ENCODE peak calls at places on chromosome 17, in ten cellular contexts. O is IMR-90; V is CD4-positive, CD25-positive, alpha-beta regulatory T cell; I is PC-3; C is transverse colon; H is body of pancreas; F is CD8-positive, alpha-beta memory T cell; X is colonic mucosa; P is effector memory CD4-positive, alpha-beta T cell; W is A549. E is an unnamed sample.

GRCh38 chr17:3944485-3945388 is 19.5 kb downstream of the ATP2A3 start:
- DNase-seq in F (peak; percentile 42), I (no peak), C (peak; percentile 37), O (peak; percentile 26), W (peak; percentile 36), X (peak; percentile 37), P (peak; percentile 12), V (no peak), H (no peak), E (peak; percentile 98)

GRCh38 chr17:68356520-68356919 is 65.2 kb downstream of the ARSG start:
- DNase-seq in X (peak; percentile 23), I (no peak), F (peak; percentile 48), V (peak; percentile 90), P (peak; percentile 59), H (peak; percentile 38), W (no peak), O (no peak), C (peak; percentile 37), E (no peak)

GRCh38 chr17:47719411-47720152 is 13.5 kb upstream of the TBX21 start:
- DNase-seq in O (peak; percentile 72), F (no peak), C (no peak), H (no peak), X (no peak), V (peak; percentile 68), W (no peak), I (peak; percentile 92), P (no peak), E (peak; percentile 98)

GRCh38 chr17:14744716-14745115 is 443.8 kb downstream of the HS3ST3B1 start:
- DNase-seq in I (peak; percentile 48), C (no peak), W (no peak), V (no peak), P (no peak), H (no peak), O (peak; percentile 40), F (no peak), X (no peak), E (peak; percentile 82)

GRCh38 chr17:76772842-76773521 is 35.1 kb downstream of the MFSD11 start:
- DNase-seq in H (no peak), C (no peak), V (peak; percentile 89), X (no peak), F (peak; percentile 39), W (peak; percentile 55), I (peak; percentile 85), P (peak; percentile 72), O (peak; percentile 70), E (peak; percentile 83)

GRCh38 chr17:13244511-13244910 is 226.7 kb upstream of the ELAC2 start:
- DNase-seq in O (no peak), V (no peak), F (no peak), W (no peak), X (no peak), I (no peak), C (no peak), P (no peak), H (no peak), E (no peak)

GRCh38 chr17:64638552-64639198 is 23.4 kb downstream of the SMURF2 start:
- DNase-seq in P (no peak), X (no peak), F (no peak), I (no peak), W (no peak), H (no peak), C (no peak), V (no peak), O (peak; percentile 41), E (no peak)

GRCh38 chr17:47423406-47424295 is 99.9 kb downstream of the EFCAB13 start:
- DNase-seq in C (peak; percentile 58), F (no peak), X (peak; percentile 55), P (no peak), W (peak; percentile 34), H (peak; percentile 28), O (no peak), I (peak; percentile 48), V (peak; percentile 10), E (peak; percentile 85)

DNA sequence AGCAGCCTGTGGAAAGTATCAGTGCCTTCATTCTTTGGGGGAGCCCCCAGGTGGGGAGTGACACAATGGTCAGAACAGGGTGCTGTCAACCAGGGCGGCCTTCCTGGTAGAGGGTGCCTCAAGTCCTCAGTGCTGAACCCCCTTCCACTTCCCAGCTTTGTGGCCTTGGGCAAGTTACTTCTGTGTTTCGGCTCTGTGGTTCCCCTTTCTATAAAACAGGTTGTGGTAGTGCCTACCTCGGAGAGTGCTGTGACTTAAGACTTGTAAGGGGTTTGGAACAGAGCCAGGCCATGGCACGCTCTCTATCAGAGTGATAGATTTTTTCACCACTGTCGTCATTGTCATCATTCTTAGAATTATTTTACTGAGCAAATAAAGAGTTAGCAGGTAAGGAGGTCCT is 141.1 kb downstream of the CCDC182 start:
- DNase-seq in F (peak; percentile 54), H (peak; percentile 67), O (no peak), X (no peak), C (peak; percentile 65), V (peak; percentile 95), W (no peak), P (peak; percentile 44), I (no peak), E (no peak)
- H3K4me1 ChIP-seq in F (peaks cover 89% of the 10 kb centered on the region), H (peaks cover 52% of the 10 kb centered on the region), O (peaks cover 17% of the 10 kb centered on the region), X (peaks cover 29% of the 10 kb centered on the region), C (peaks cover 36% of the 10 kb centered on the region), V (peaks cover 77% of the 10 kb centered on the region), W (peaks cover 20% of the 10 kb centered on the region), P (peaks cover 71% of the 10 kb centered on the region), I (peaks cover 15% of the 10 kb centered on the region), E (no peaks in the 10 kb centered on the region)

GRCh38 chr17:7249830-7250229 is 1.7 kb downstream of the CTDNEP1 start:
- DNase-seq in F (no peak), O (no peak), H (no peak), X (no peak), W (no peak), I (no peak), V (no peak), C (no peak), P (no peak), E (no peak)

GRCh38 chr17:7248811-7249210 is 2.7 kb downstream of the CTDNEP1 start:
- DNase-seq in C (no peak), I (no peak), P (no peak), V (no peak), X (no peak), O (no peak), H (no peak), F (no peak), W (no peak), E (no peak)

GRCh38 chr17:7251330-7252175 is at the start of gene CTDNEP1:
- DNase-seq in C (peak; percentile 99), W (peak; percentile 100), I (peak; percentile 98), O (peak; percentile 100), X (peak; percentile 100), V (peak; percentile 99), P (peak; percentile 97), H (peak; percentile 99), F (peak; percentile 98), E (peak; percentile 99)

GRCh38 chr17:7250655-7251329 is 742 bp downstream of the CTDNEP1 start:
- DNase-seq in H (no peak), V (no peak), X (peak; percentile 44), C (peak; percentile 29), F (peak; percentile 10), P (no peak), I (no peak), O (no peak), W (no peak), E (no peak)

GRCh38 chr17:7249219-7249618 is 2.3 kb downstream of the CTDNEP1 start:
- DNase-seq in H (no peak), W (no peak), F (no peak), I (no peak), V (no peak), C (no peak), O (no peak), P (no peak), X (no peak), E (no peak)
- H3K4me3 ChIP-seq in H (no peak overlapping the region), W (no peak overlapping the region), F (no peak overlapping the region), I (peak overlapping the region; percentile 92), V (no peak overlapping the region), C (no peak overlapping the region), O (no peak overlapping the region), P (no peak overlapping the region), X (no peak overlapping the region), E (peak overlapping the region; percentile 0)

DNA sequence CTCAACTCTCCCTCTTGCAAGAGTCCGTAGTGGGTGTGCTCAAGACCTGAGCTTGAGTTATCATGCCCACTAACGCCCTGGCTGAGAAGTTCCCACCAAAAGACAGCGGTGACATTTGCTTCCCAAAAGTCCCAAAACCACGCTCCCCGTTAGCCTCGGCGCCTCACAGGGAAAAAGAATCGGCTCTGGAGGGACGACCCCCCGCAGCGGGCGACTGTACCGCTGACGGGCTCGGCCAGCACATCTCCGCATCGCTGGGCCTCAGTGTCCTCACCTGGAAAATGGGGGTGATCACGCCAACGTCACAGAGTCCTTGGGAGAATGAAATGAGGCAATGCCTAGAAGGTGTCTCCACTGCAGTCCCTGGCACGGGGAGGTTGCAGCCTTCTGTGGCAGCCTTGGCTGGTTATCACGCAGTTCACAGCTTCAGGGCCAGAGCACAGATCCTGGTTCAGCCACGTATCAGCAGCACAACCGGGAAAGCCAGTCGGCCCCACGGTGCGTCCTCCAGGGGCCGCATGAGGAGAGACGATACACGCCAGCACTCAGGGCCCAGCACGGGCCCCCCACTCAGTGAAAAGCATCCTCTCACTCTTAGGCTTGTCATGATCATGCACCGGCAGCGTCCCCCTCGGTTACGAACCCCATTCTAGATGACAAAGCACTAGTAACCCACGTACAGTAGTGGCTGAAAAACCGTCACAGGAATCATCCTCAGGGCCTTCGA is 32.9 kb downstream of the NXN start:
- DNase-seq in V (no peak), I (no peak), X (no peak), F (no peak), P (no peak), C (no peak), W (no peak), O (no peak), H (no peak), E (no peak)
- H3K27ac ChIP-seq in V (no peak overlapping the region), I (no peak overlapping the region), X (no peak overlapping the region), F (no peak overlapping the region), P (no peak overlapping the region), C (no peak overlapping the region), W (no peak overlapping the region), O (no peak overlapping the region), H (no peak overlapping the region), E (no peak overlapping the region)

GRCh38 chr17:39763046-39763800 is 25.5 kb downstream of the GRB7 start:
- DNase-seq in V (no peak), H (no peak), F (no peak), O (peak; percentile 35), W (no peak), C (no peak), X (no peak), I (peak; percentile 22), P (no peak), E (no peak)

GRCh38 chr17:39759204-39759603 is 21.5 kb downstream of the GRB7 start:
- DNase-seq in H (no peak), I (no peak), C (no peak), F (no peak), O (no peak), W (no peak), X (no peak), V (no peak), P (no peak), E (no peak)

GRCh38 chr17:39757931-39758873 is 20.5 kb downstream of the GRB7 start:
- DNase-seq in H (no peak), W (no peak), F (peak; percentile 42), I (no peak), V (peak; percentile 54), O (no peak), P (peak; percentile 63), X (no peak), C (peak; percentile 26), E (peak; percentile 71)

GRCh38 chr17:39765159-39765558 is 27.4 kb downstream of the GRB7 start:
- DNase-seq in F (no peak), V (no peak), I (no peak), P (no peak), O (no peak), W (no peak), C (no peak), H (no peak), X (no peak), E (no peak)

DNA sequence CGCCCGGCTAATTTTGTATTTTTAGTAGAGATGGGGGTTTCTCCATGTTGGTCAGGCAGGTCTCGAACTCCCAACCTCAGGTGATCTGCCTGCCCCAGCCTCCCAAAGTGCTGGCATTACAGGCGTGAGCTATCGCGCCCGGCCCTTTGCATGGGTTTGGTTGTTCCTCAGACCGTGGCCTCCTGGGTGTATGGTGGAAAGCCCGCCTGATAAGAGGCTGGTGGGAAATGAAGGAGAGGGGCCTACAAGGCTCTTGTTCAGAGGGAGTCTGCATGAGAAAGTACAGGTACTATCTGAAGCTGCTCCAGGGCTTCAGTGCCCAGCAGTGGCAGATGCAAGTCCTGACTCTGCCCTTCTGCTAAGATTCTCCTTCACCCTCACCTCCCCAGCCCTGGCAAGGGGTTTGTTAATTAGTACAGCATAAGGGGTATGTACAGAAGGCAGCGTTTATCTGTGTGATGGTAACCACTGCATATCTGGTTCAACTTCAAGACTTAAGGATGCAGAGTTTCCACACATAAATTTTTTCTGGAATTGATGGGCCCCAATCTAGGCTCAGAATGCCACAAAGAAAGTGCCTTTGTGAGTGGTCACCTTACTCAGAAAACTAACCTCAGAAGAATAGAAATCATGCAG is 24.2 kb downstream of the GRB7 start:
- DNase-seq in W (no peak), H (no peak), O (no peak), C (no peak), X (no peak), P (no peak), V (no peak), I (no peak), F (no peak), E (no peak)
- H3K4me1 ChIP-seq in W (no peaks in the 10 kb centered on the region), H (no peaks in the 10 kb centered on the region), O (no peaks in the 10 kb centered on the region), C (no peaks in the 10 kb centered on the region), X (no peaks in the 10 kb centered on the region), P (peaks cover 24% of the 10 kb centered on the region), V (peaks cover 26% of the 10 kb centered on the region), I (no peaks in the 10 kb centered on the region), F (peaks cover 70% of the 10 kb centered on the region), E (no peaks in the 10 kb centered on the region)